ENCODE peak calls at places on chromosome 15, in four cellular contexts. Y, K, J and A are unnamed samples.
A peak's percentile ranks its signal among the peaks of the same experiment; 100 is the strongest.

GRCh38 chr15:52095597-52096262 is 16.8 kb downstream of the BCL2L10 start:
- DNase-seq in Y (no peak), K (peak; percentile 77), J (no peak), A (no peak)

GRCh38 chr15:68704496-68705021 is 116.1 kb downstream of the ANP32A start:
- DNase-seq in Y (no peak), K (no peak), J (no peak), A (no peak)

GRCh38 chr15:51108933-51109550 is 14.3 kb upstream of the TNFAIP8L3 start:
- DNase-seq in Y (no peak), K (peak; percentile 63), J (no peak), A (no peak)

GRCh38 chr15:99986297-99987118 is 253.3 kb upstream of the LYSMD4 start:
- DNase-seq in Y (peak; percentile 12), K (no peak), J (no peak), A (no peak)

GRCh38 chr15:41512078-41512394 is 1.6 kb downstream of the LTK start:
- DNase-seq in Y (no peak), K (no peak), J (no peak), A (no peak)

GRCh38 chr15:70521576-70522322 is 241.6 kb downstream of the UACA start:
- DNase-seq in Y (no peak), K (no peak), J (no peak), A (no peak)

GRCh38 chr15:53208759-53209158 is 418.6 kb upstream of the ONECUT1 start:
- DNase-seq in Y (no peak), K (no peak), J (no peak), A (no peak)

GRCh38 chr15:90530250-90531051 is 728 bp downstream of the CRTC3 start:
- DNase-seq in Y (peak; percentile 72), K (no peak), J (peak; percentile 66), A (peak; percentile 85)

GRCh38 chr15:44427756-44428724 is 611 bp downstream of the CTDSPL2 start:
- DNase-seq in Y (no peak), K (no peak), J (peak; percentile 54), A (no peak)

GRCh38 chr15:66236806-66237205 is 16.7 kb downstream of the MEGF11 start:
- DNase-seq in Y (no peak), K (no peak), J (no peak), A (no peak)

GRCh38 chr15:68691667-68692066 is 112.9 kb downstream of the CORO2B start:
- DNase-seq in Y (no peak), K (no peak), J (no peak), A (no peak)

GRCh38 chr15:97692317-97693015 is 268.0 kb upstream of the ARRDC4 start:
- DNase-seq in Y (no peak), K (no peak), J (no peak), A (no peak)

GRCh38 chr15:82808634-82809041 is 790 bp upstream of the WHAMM start:
- DNase-seq in Y (no peak), K (no peak), J (peak; percentile 26), A (no peak)

GRCh38 chr15:67550522-67550921 is 8.0 kb downstream of the MAP2K5 start:
- DNase-seq in Y (no peak), K (no peak), J (no peak), A (no peak)

GRCh38 chr15:80978685-80979084 is 10.9 kb downstream of the MESD start:
- DNase-seq in Y (no peak), K (no peak), J (no peak), A (no peak)

GRCh38 chr15:77010312-77010686 is 15.4 kb downstream of the PSTPIP1 start:
- DNase-seq in Y (no peak), K (no peak), J (no peak), A (no peak)

GRCh38 chr15:83164409-83165404 is 42.9 kb downstream of the HDGFL3 start:
- DNase-seq in Y (no peak), K (peak; percentile 24), J (peak; percentile 41), A (no peak)

GRCh38 chr15:66269326-66270090 is 16.0 kb upstream of the MEGF11 start:
- DNase-seq in Y (no peak), K (no peak), J (no peak), A (no peak)

GRCh38 chr15:97248376-97248775 is 712.1 kb upstream of the ARRDC4 start:
- DNase-seq in Y (no peak), K (no peak), J (no peak), A (no peak)

GRCh38 chr15:80041497-80042253 is 17.8 kb upstream of the ZFAND6 start:
- DNase-seq in Y (no peak), K (no peak), J (no peak), A (no peak)

GRCh38 chr15:87527875-87528274 is 728.7 kb downstream of the NTRK3 start:
- DNase-seq in Y (no peak), K (no peak), J (no peak), A (no peak)

GRCh38 chr15:82058026-82058425 is 12.2 kb upstream of the MEX3B start:
- DNase-seq in Y (no peak), K (no peak), J (no peak), A (no peak)

GRCh38 chr15:48493084-48493762 is 152.3 kb downstream of the FBN1 start:
- DNase-seq in Y (no peak), K (peak; percentile 88), J (no peak), A (no peak)

GRCh38 chr15:89964555-89964954 is 36.6 kb upstream of the ZNF710 start:
- DNase-seq in Y (no peak), K (no peak), J (no peak), A (no peak)

GRCh38 chr15:42578984-42579537 is 3.7 kb downstream of the STARD9 start:
- DNase-seq in Y (no peak), K (no peak), J (no peak), A (no peak)

GRCh38 chr15:68354923-68355322 is 77.0 kb downstream of the ITGA11 start:
- DNase-seq in Y (no peak), K (peak; percentile 88), J (peak; percentile 48), A (no peak)

GRCh38 chr15:68379759-68380290 is 52.1 kb downstream of the ITGA11 start:
- DNase-seq in Y (no peak), K (peak; percentile 61), J (no peak), A (peak; percentile 75)

GRCh38 chr15:46502668-46503067 is 867.8 kb downstream of the SQOR start:
- DNase-seq in Y (no peak), K (no peak), J (peak; percentile 27), A (no peak)
- TF ChIP-seq CTCF in Y (no peak), K (no peak), J (no peak), A (no peak)

GRCh38 chr15:71547066-71547465 is 263.3 kb upstream of the NR2E3 start:
- DNase-seq in Y (no peak), K (no peak), J (no peak), A (no peak)
- TF ChIP-seq CTCF in Y (no peak), K (no peak), J (no peak), A (no peak)

GRCh38 chr15:30043211-30043655 is 39.5 kb upstream of the GOLGA8J start:
- DNase-seq in Y (no peak), K (no peak), J (no peak), A (no peak)
- TF ChIP-seq CTCF in Y (peak; percentile 37), K (peak; percentile 38), J (no peak), A (peak; percentile 67)

GRCh38 chr15:74988007-74988800 is 7.2 kb upstream of the SCAMP5 start:
- DNase-seq in Y (peak; percentile 52), K (no peak), J (peak; percentile 65), A (no peak)
- TF ChIP-seq CTCF in Y (peak; percentile 51), K (peak; percentile 23), J (peak; percentile 54), A (peak; percentile 49)

GRCh38 chr15:56963126-56963525 is 44.7 kb downstream of the TCF12 start:
- DNase-seq in Y (no peak), K (no peak), J (no peak), A (no peak)
- TF ChIP-seq CTCF in Y (no peak), K (no peak), J (no peak), A (no peak)

GRCh38 chr15:58932791-58933310 is 628 bp downstream of the SLTM start:
- DNase-seq in Y (no peak), K (no peak), J (no peak), A (peak; percentile 88)

GRCh38 chr15:58934521-58934920 is 1.0 kb upstream of the SLTM start:
- DNase-seq in Y (no peak), K (no peak), J (no peak), A (no peak)

GRCh38 chr15:58934114-58934447 is 602 bp upstream of the SLTM start:
- DNase-seq in Y (no peak), K (no peak), J (no peak), A (no peak)

GRCh38 chr15:58931985-58932384 is 1.5 kb downstream of the SLTM start:
- DNase-seq in Y (no peak), K (no peak), J (peak; percentile 66), A (no peak)

DNA sequence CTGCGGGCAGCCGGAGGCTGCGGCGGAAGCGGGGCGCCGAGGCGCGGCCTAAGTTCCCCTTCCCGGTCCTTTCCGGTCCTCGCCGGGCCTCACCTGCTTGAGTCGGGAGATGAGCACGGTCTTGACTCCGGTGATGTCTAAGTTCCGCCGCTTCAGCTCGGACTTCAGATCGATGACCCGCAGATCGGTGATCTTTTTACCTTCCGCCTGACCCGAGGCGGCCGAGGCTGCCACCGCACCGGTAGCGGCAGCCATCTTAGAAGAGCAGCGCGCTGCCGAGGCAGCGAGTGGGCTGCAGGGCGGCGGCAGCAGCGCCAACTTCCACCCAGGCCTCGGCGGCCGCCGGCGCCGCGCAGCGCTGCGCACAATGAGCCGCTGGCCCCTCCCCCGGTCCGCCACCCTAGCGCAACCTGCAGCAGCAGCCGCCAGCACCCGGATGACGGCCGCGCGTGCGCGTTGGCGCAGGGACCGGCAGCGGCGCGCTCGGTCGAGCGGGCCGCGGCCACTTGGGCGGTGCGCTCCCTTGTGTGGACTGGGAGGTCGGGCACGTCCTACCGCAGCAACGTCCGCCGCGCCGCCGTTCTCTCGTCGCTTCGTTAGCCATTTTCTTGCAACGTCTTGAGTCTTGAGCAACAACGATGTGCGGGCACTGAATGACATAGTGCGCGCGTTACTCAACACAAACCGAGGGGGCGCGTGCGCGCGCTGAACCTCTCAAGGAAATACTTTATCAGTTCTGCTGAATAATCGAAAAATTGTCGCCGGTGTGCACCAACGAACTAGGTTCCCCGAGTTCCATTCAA is at the start of gene SLTM:
- DNase-seq in Y (peak; percentile 97), K (peak; percentile 85), J (peak; percentile 98), A (peak; percentile 97)
- TF ChIP-seq CTCF in Y (peak; percentile 37), K (peak; percentile 34), J (no peak), A (peak; percentile 37)

GRCh38 chr15:63191895-63192603 is 2.6 kb downstream of the RAB8B start:
- DNase-seq in Y (no peak), K (no peak), J (peak; percentile 89), A (no peak)
- TF ChIP-seq CTCF in Y (no peak), K (no peak), J (no peak), A (no peak)

GRCh38 chr15:57668074-57668473 is 38.4 kb upstream of the POLR2M start:
- DNase-seq in Y (no peak), K (no peak), J (no peak), A (no peak)

GRCh38 chr15:57665939-57666338 is 40.6 kb upstream of the POLR2M start:
- DNase-seq in Y (no peak), K (no peak), J (no peak), A (no peak)

GRCh38 chr15:57663262-57663661 is 43.3 kb upstream of the POLR2M start:
- DNase-seq in Y (no peak), K (no peak), J (no peak), A (no peak)

GRCh38 chr15:57665187-57665586 is 41.3 kb upstream of the POLR2M start:
- DNase-seq in Y (no peak), K (no peak), J (no peak), A (no peak)

GRCh38 chr15:57667171-57667924 is 39.2 kb upstream of the POLR2M start:
- DNase-seq in Y (no peak), K (peak; percentile 26), J (no peak), A (no peak)
- TF ChIP-seq CTCF in Y (peak; percentile 48), K (peak; percentile 59), J (no peak), A (peak; percentile 78)

GRCh38 chr15:35289029-35289617 is 204.0 kb upstream of the NANOGP8 start:
- DNase-seq in Y (no peak), K (peak; percentile 55), J (peak; percentile 58), A (no peak)
- TF ChIP-seq CTCF in Y (peak; percentile 70), K (peak; percentile 87), J (peak; percentile 65), A (peak; percentile 84)

GRCh38 chr15:74220475-74221248 is 15.5 kb upstream of the CCDC33 start:
- DNase-seq in Y (no peak), K (no peak), J (no peak), A (no peak)
- TF ChIP-seq CTCF in Y (no peak), K (no peak), J (no peak), A (no peak)